ENCODE peak calls at places on chromosomes 13 and 19, in seven cellular contexts. S is upper lobe of left lung, R is lower lobe of right lung, D is naive B cell, J is HCT116, N is upper lobe of right lung, K is natural killer cell. X is an unnamed sample.

GRCh38 chr13:110887242-110887954 is 27.5 kb downstream of the ANKRD10 start:
- ATAC-seq in S (peak), R (peak), D (no peak), J (peak), N (peak), K (no peak), X (peak)

GRCh38 chr19:49655570-49656455 is 9.8 kb downstream of the IRF3 start:
- ATAC-seq in S (no peak), R (no peak), D (no peak), J (no peak), N (no peak), K (peak), X (no peak)

GRCh38 chr13:105762096-105762495 is 773.4 kb downstream of the EFNB2 start:
- ATAC-seq in S (no peak), R (no peak), D (no peak), J (no peak), N (no peak), K (no peak), X (no peak)

GRCh38 chr13:98741741-98742435 is 10.6 kb downstream of the SLC15A1 start:
- ATAC-seq in S (no peak), R (no peak), D (no peak), J (no peak), N (no peak), K (no peak), X (peak)

GRCh38 chr13:35687336-35687735 is 210.8 kb upstream of the MAB21L1 start:
- ATAC-seq in S (no peak), R (no peak), D (no peak), J (no peak), N (no peak), K (no peak), X (no peak)

GRCh38 chr19:2250765-2251576 is 1.8 kb downstream of the AMH start:
- ATAC-seq in S (no peak), R (no peak), D (no peak), J (peak), N (no peak), K (peak), X (no peak)

GRCh38 chr13:44732503-44733098 is 156.5 kb upstream of the TSC22D1 start:
- ATAC-seq in S (no peak), R (no peak), D (no peak), J (no peak), N (peak), K (no peak), X (no peak)

GRCh38 chr13:40682449-40683240 is 16.2 kb upstream of the FOXO1 start:
- ATAC-seq in S (peak), R (no peak), D (peak), J (peak), N (peak), K (peak), X (no peak)

GRCh38 chr13:92913840-92914239 is 312.8 kb upstream of the GPC6 start:
- ATAC-seq in S (no peak), R (no peak), D (no peak), J (no peak), N (no peak), K (no peak), X (no peak)

GRCh38 chr13:70339738-70340137 is 231.5 kb upstream of the KLHL1 start:
- ATAC-seq in S (no peak), R (no peak), D (no peak), J (peak), N (no peak), K (no peak), X (no peak)

GRCh38 chr13:43543331-43543730 is 243.4 kb downstream of the ENOX1 start:
- ATAC-seq in S (no peak), R (no peak), D (no peak), J (no peak), N (no peak), K (no peak), X (no peak)

GRCh38 chr19:52397310-52398090 is at the start of gene ZNF528:
- ATAC-seq in S (peak), R (peak), D (peak), J (no peak), N (peak), K (peak), X (peak)

GRCh38 chr13:70357031-70357430 is 248.8 kb upstream of the KLHL1 start:
- ATAC-seq in S (no peak), R (no peak), D (no peak), J (no peak), N (no peak), K (no peak), X (no peak)

GRCh38 chr19:38713227-38713649 is 31.0 kb downstream of the CAPN12 start:
- ATAC-seq in S (no peak), R (peak), D (no peak), J (no peak), N (peak), K (no peak), X (peak)

GRCh38 chr19:12648088-12648487 is 18.5 kb downstream of the MAN2B1 start:
- ATAC-seq in S (peak), R (peak), D (no peak), J (peak), N (peak), K (no peak), X (no peak)

GRCh38 chr13:31005066-31005465 is 72.6 kb downstream of the TEX26 start:
- ATAC-seq in S (no peak), R (no peak), D (no peak), J (no peak), N (no peak), K (no peak), X (no peak)

GRCh38 chr13:73625562-73626339 is 508.5 kb downstream of the KLF12 start:
- ATAC-seq in S (no peak), R (no peak), D (no peak), J (no peak), N (no peak), K (peak), X (no peak)

GRCh38 chr19:33096005-33096404 is 15.0 kb downstream of the GPATCH1 start:
- ATAC-seq in S (no peak), R (no peak), D (no peak), J (peak), N (no peak), K (no peak), X (peak)

GRCh38 chr13:52739468-52740071 is at the start of gene CNMD:
- ATAC-seq in S (peak), R (peak), D (no peak), J (no peak), N (peak), K (no peak), X (no peak)

GRCh38 chr13:109875746-109876145 is 89.4 kb upstream of the IRS2 start:
- ATAC-seq in S (no peak), R (no peak), D (no peak), J (no peak), N (no peak), K (no peak), X (no peak)

GRCh38 chr19:12937243-12938053 is 961 bp upstream of the CALR start:
- ATAC-seq in S (peak), R (peak), D (no peak), J (peak), N (peak), K (no peak), X (no peak)

GRCh38 chr19:5355076-5355475 is 14.5 kb upstream of the PTPRS start:
- ATAC-seq in S (peak), R (no peak), D (no peak), J (peak), N (peak), K (no peak), X (peak)

GRCh38 chr19:11052391-11052790 is 36.9 kb upstream of the LDLR start:
- ATAC-seq in S (no peak), R (no peak), D (no peak), J (no peak), N (no peak), K (no peak), X (no peak)

GRCh38 chr13:35388979-35389378 is 87.5 kb downstream of the MAB21L1 start:
- ATAC-seq in S (no peak), R (no peak), D (no peak), J (no peak), N (no peak), K (peak), X (no peak)

GRCh38 chr19:750640-751423 is at the start of gene MISP:
- ATAC-seq in S (peak), R (peak), D (no peak), J (peak), N (peak), K (no peak), X (peak)

GRCh38 chr19:48461982-48462655 is 6.7 kb downstream of the KCNJ14 start:
- ATAC-seq in S (peak), R (peak), D (no peak), J (peak), N (no peak), K (no peak), X (peak)

GRCh38 chr19:46511237-46511636 is 15.6 kb upstream of the PNMA8B start:
- ATAC-seq in S (no peak), R (no peak), D (no peak), J (no peak), N (no peak), K (no peak), X (no peak)

GRCh38 chr19:10747271-10747670 is 29.4 kb downstream of the DNM2 start:
- ATAC-seq in S (no peak), R (no peak), D (no peak), J (no peak), N (no peak), K (no peak), X (no peak)

GRCh38 chr19:48441360-48442050 is 4.3 kb upstream of the GRWD1 start:
- ATAC-seq in S (no peak), R (no peak), D (no peak), J (no peak), N (no peak), K (no peak), X (no peak)

GRCh38 chr13:111658150-111659100 is 338.0 kb downstream of the TEX29 start:
- ATAC-seq in S (no peak), R (no peak), D (no peak), J (no peak), N (no peak), K (no peak), X (no peak)

GRCh38 chr13:73057284-73058025 is 1.4 kb upstream of the KLF5 start:
- ATAC-seq in S (no peak), R (no peak), D (no peak), J (no peak), N (no peak), K (no peak), X (no peak)

GRCh38 chr19:45087531-45087930 is 5.4 kb upstream of the PPP1R37 start:
- ATAC-seq in S (no peak), R (no peak), D (no peak), J (no peak), N (no peak), K (peak), X (no peak)

GRCh38 chr13:95833713-95834112 is 156.8 kb downstream of the DNAJC3 start:
- ATAC-seq in S (no peak), R (no peak), D (no peak), J (peak), N (no peak), K (no peak), X (peak)

GRCh38 chr13:97307882-97308624 is 85.9 kb downstream of the MBNL2 start:
- ATAC-seq in S (peak), R (no peak), D (no peak), J (peak), N (no peak), K (no peak), X (no peak)

GRCh38 chr13:78046349-78046748 is 127.7 kb upstream of the EDNRB start:
- ATAC-seq in S (no peak), R (no peak), D (no peak), J (no peak), N (no peak), K (no peak), X (no peak)

GRCh38 chr19:18317998-18318800 is 4.7 kb downstream of the LSM4 start:
- ATAC-seq in S (peak), R (no peak), D (no peak), J (no peak), N (peak), K (peak), X (no peak)

GRCh38 chr19:45104658-45105384 is 11.8 kb downstream of the PPP1R37 start:
- ATAC-seq in S (no peak), R (no peak), D (no peak), J (no peak), N (no peak), K (no peak), X (no peak)

GRCh38 chr13:113528798-113529180 is 38.3 kb upstream of the DCUN1D2 start:
- ATAC-seq in S (no peak), R (peak), D (no peak), J (no peak), N (no peak), K (no peak), X (no peak)

GRCh38 chr13:76512676-76513277 is 373.4 kb downstream of the KCTD12 start:
- ATAC-seq in S (no peak), R (no peak), D (no peak), J (no peak), N (no peak), K (no peak), X (peak)